ENCODE peak calls at places on chromosomes 13 and 19, in nine cellular contexts. Q, X, D, R, P, K, U, O and G are unnamed samples.

GRCh38 chr13:99307648-99308339 is 595 bp upstream of the GPR183 start:
- DNase-seq in Q (peak), X (peak), D (peak), R (no peak), P (no peak), K (no peak), U (no peak), O (no peak), G (peak)

GRCh38 chr13:104466016-104466415 is 1399.8 kb upstream of the SLC10A2 start:
- DNase-seq in Q (no peak), X (no peak), D (no peak), R (no peak), P (no peak), K (no peak), U (no peak), O (no peak), G (no peak)

GRCh38 chr19:14554382-14554812 is 17.5 kb downstream of the NDUFB7 start:
- DNase-seq in Q (no peak), X (no peak), D (no peak), R (peak), P (no peak), K (no peak), U (no peak), O (no peak), G (no peak)

GRCh38 chr19:4639531-4640246 is 373 bp downstream of the TNFAIP8L1 start:
- DNase-seq in Q (no peak), X (no peak), D (peak), R (no peak), P (peak), K (no peak), U (no peak), O (no peak), G (no peak)

GRCh38 chr13:42707003-42707402 is 74.4 kb upstream of the FAM216B start:
- DNase-seq in Q (no peak), X (peak), D (no peak), R (no peak), P (no peak), K (no peak), U (no peak), O (no peak), G (no peak)

GRCh38 chr13:91111476-91112190 is 235.9 kb upstream of the MIR17HG start:
- DNase-seq in Q (no peak), X (no peak), D (no peak), R (no peak), P (no peak), K (no peak), U (no peak), O (no peak), G (no peak)

GRCh38 chr13:24985102-24985501 is 110.8 kb upstream of the PABPC3 start:
- DNase-seq in Q (no peak), X (no peak), D (no peak), R (no peak), P (no peak), K (no peak), U (no peak), O (no peak), G (no peak)

GRCh38 chr19:42436006-42436405 is 6.7 kb downstream of the CXCL17 start:
- DNase-seq in Q (peak), X (no peak), D (no peak), R (no peak), P (no peak), K (peak), U (no peak), O (no peak), G (no peak)

GRCh38 chr19:2546128-2547032 is 70.5 kb downstream of the GADD45B start:
- DNase-seq in Q (peak), X (peak), D (peak), R (peak), P (peak), K (peak), U (no peak), O (no peak), G (no peak)

GRCh38 chr13:77874406-77874805 is 44.2 kb downstream of the EDNRB start:
- DNase-seq in Q (no peak), X (peak), D (no peak), R (no peak), P (no peak), K (no peak), U (no peak), O (no peak), G (no peak)

GRCh38 chr13:42812311-42812710 is 30.9 kb downstream of the FAM216B start:
- DNase-seq in Q (no peak), X (peak), D (no peak), R (no peak), P (no peak), K (no peak), U (no peak), O (no peak), G (no peak)

GRCh38 chr13:72889496-72889895 is 107.6 kb downstream of the PIBF1 start:
- DNase-seq in Q (no peak), X (no peak), D (no peak), R (no peak), P (no peak), K (no peak), U (no peak), O (no peak), G (no peak)

GRCh38 chr13:99968521-99969367 is 2.8 kb downstream of the ZIC5 start:
- DNase-seq in Q (no peak), X (peak), D (no peak), R (no peak), P (peak), K (no peak), U (peak), O (no peak), G (no peak)

GRCh38 chr19:29442094-29442493 is 83.7 kb upstream of the VSTM2B start:
- DNase-seq in Q (no peak), X (no peak), D (peak), R (no peak), P (no peak), K (no peak), U (no peak), O (no peak), G (no peak)

GRCh38 chr19:53158119-53158656 is 665 bp downstream of the ZNF347 start:
- DNase-seq in Q (peak), X (peak), D (peak), R (peak), P (peak), K (no peak), U (peak), O (peak), G (peak)

GRCh38 chr13:36297259-36297599 is 385 bp downstream of the CCDC169 start:
- DNase-seq in Q (no peak), X (peak), D (no peak), R (no peak), P (no peak), K (no peak), U (no peak), O (no peak), G (no peak)

GRCh38 chr13:110354715-110355473 is 47.8 kb downstream of the COL4A2 start:
- DNase-seq in Q (no peak), X (no peak), D (peak), R (no peak), P (no peak), K (no peak), U (no peak), O (peak), G (no peak)

GRCh38 chr19:46486358-46486757 is 9.3 kb downstream of the PNMA8B start:
- DNase-seq in Q (no peak), X (no peak), D (no peak), R (no peak), P (no peak), K (no peak), U (no peak), O (no peak), G (no peak)

GRCh38 chr19:4429266-4430200 is 27.1 kb downstream of the CHAF1A start:
- DNase-seq in Q (no peak), X (no peak), D (no peak), R (no peak), P (no peak), K (no peak), U (no peak), O (no peak), G (no peak)

GRCh38 chr13:51317262-51317661 is 22.2 kb upstream of the SERPINE3 start:
- DNase-seq in Q (no peak), X (peak), D (no peak), R (no peak), P (no peak), K (no peak), U (no peak), O (no peak), G (no peak)

GRCh38 chr13:43493496-43494000 is 293.2 kb downstream of the ENOX1 start:
- DNase-seq in Q (no peak), X (no peak), D (no peak), R (no peak), P (no peak), K (no peak), U (no peak), O (no peak), G (no peak)

GRCh38 chr13:91776650-91777193 is 378.3 kb downstream of the GPC5 start:
- DNase-seq in Q (no peak), X (no peak), D (no peak), R (no peak), P (no peak), K (no peak), U (no peak), O (no peak), G (no peak)

GRCh38 chr19:38303517-38304351 is at the start of gene C19orf33:
- DNase-seq in Q (peak), X (peak), D (peak), R (peak), P (no peak), K (no peak), U (no peak), O (no peak), G (no peak)

GRCh38 chr19:51441410-51442390 is 16.6 kb downstream of the SIGLEC8 start:
- DNase-seq in Q (no peak), X (no peak), D (peak), R (no peak), P (no peak), K (no peak), U (peak), O (peak), G (peak)

GRCh38 chr13:33717775-33718174 is 100.2 kb upstream of the RFC3 start:
- DNase-seq in Q (no peak), X (no peak), D (no peak), R (no peak), P (no peak), K (no peak), U (no peak), O (no peak), G (no peak)

GRCh38 chr19:10292206-10292788 is 2.5 kb downstream of the ICAM5 start:
- DNase-seq in Q (peak), X (peak), D (peak), R (peak), P (peak), K (peak), U (peak), O (peak), G (peak)

GRCh38 chr19:18205180-18205915 is 1.5 kb upstream of the RAB3A start:
- DNase-seq in Q (peak), X (peak), D (peak), R (peak), P (peak), K (peak), U (peak), O (peak), G (peak)

GRCh38 chr19:18204394-18205179 is 745 bp upstream of the RAB3A start:
- DNase-seq in Q (peak), X (no peak), D (no peak), R (no peak), P (peak), K (no peak), U (peak), O (no peak), G (peak)

GRCh38 chr19:18211683-18212082 is 7.8 kb upstream of the RAB3A start:
- DNase-seq in Q (no peak), X (no peak), D (no peak), R (no peak), P (no peak), K (no peak), U (no peak), O (no peak), G (no peak)

GRCh38 chr19:18206018-18206417 is 2.2 kb upstream of the RAB3A start:
- DNase-seq in Q (no peak), X (no peak), D (no peak), R (no peak), P (no peak), K (no peak), U (no peak), O (no peak), G (no peak)

DNA sequence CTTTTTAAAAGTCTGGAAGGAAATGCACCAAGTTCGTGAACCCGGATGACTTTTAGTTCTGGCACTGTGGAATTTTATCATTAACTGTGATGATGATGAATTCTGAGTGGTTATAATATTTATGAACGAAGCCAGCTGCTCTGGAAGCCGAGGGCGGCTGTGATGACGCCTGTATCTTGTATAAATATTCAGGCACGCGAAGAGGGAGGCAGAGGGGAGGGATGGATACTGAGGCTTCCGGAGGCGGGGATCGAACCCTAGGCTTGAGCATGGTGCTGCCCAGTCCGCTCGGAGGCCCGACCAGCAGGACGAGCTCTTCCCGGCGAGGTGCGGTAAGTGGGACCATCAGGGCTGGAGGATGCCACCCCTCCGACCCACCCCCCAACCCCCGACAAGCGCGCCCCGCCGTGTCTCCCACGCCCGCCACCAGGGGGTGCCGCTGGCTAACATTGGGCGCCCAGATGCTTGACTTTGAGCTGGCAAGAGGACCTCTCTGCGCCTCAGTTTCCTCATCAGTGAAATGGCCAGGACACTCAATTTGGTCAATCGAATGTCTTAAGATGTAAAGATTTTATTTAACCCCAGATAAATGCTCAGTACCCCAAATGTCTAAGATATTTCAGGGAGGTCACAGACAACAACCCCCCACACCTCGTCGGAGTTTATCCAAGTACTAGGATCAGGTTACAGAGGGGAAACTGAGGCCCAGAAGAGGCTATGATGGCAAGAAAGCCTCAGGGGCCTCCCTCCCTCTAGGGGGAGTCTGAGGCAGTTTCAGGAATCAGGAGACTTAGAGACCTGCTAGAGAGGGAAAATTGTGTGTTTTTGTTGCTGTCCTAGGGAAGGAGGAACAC is 4.5 kb upstream of the RAB3A start:
- DNase-seq in Q (no peak), X (no peak), D (no peak), R (no peak), P (peak), K (no peak), U (peak), O (peak), G (peak)
- TF ChIP-seq CTCF in Q (no peak), X (peak), D (no peak), R (no peak), P (peak), K (peak), U (peak), O (peak), G (peak)

GRCh38 chr13:94416454-94417080 is 62.9 kb downstream of the DCT start:
- DNase-seq in Q (no peak), X (no peak), D (no peak), R (no peak), P (no peak), K (no peak), U (peak), O (no peak), G (no peak)
- TF ChIP-seq CTCF in Q (no peak), X (peak), D (no peak), R (no peak), P (no peak), K (no peak), U (peak), O (no peak), G (no peak)

GRCh38 chr13:114044486-114044885 is 70.6 kb upstream of the C13orf46 start:
- DNase-seq in Q (no peak), X (peak), D (no peak), R (no peak), P (no peak), K (no peak), U (no peak), O (no peak), G (no peak)

GRCh38 chr13:114042066-114042815 is 68.4 kb upstream of the C13orf46 start:
- DNase-seq in Q (no peak), X (no peak), D (no peak), R (no peak), P (no peak), K (no peak), U (no peak), O (no peak), G (no peak)

GRCh38 chr13:114045113-114045735 is 71.3 kb upstream of the C13orf46 start:
- DNase-seq in Q (no peak), X (no peak), D (no peak), R (no peak), P (no peak), K (no peak), U (no peak), O (no peak), G (no peak)

GRCh38 chr13:114041493-114041892 is 67.6 kb upstream of the C13orf46 start:
- DNase-seq in Q (no peak), X (no peak), D (no peak), R (no peak), P (no peak), K (no peak), U (no peak), O (no peak), G (no peak)

GRCh38 chr13:114043421-114044053 is 69.7 kb upstream of the C13orf46 start:
- DNase-seq in Q (no peak), X (peak), D (peak), R (no peak), P (no peak), K (peak), U (peak), O (no peak), G (peak)
- TF ChIP-seq CTCF in Q (no peak), X (peak), D (no peak), R (no peak), P (no peak), K (no peak), U (no peak), O (peak), G (no peak)

GRCh38 chr13:31199849-31200635 is at the start of gene B3GLCT:
- DNase-seq in Q (peak), X (peak), D (peak), R (peak), P (peak), K (peak), U (peak), O (peak), G (peak)
- TF ChIP-seq CTCF in Q (peak), X (peak), D (no peak), R (no peak), P (no peak), K (peak), U (peak), O (peak), G (peak)

GRCh38 chr13:97911311-97912138 is 42.0 kb upstream of the IPO5 start:
- DNase-seq in Q (no peak), X (peak), D (no peak), R (no peak), P (no peak), K (no peak), U (peak), O (peak), G (peak)
- TF ChIP-seq CTCF in Q (no peak), X (peak), D (no peak), R (no peak), P (peak), K (no peak), U (peak), O (peak), G (peak)

GRCh38 chr13:80072231-80072630 is 268.7 kb downstream of the SPRY2 start:
- DNase-seq in Q (no peak), X (no peak), D (no peak), R (no peak), P (no peak), K (no peak), U (no peak), O (no peak), G (no peak)

GRCh38 chr13:80074143-80074752 is 266.7 kb downstream of the SPRY2 start:
- DNase-seq in Q (no peak), X (no peak), D (no peak), R (no peak), P (peak), K (no peak), U (no peak), O (no peak), G (no peak)

GRCh38 chr13:80074811-80075210 is 266.1 kb downstream of the SPRY2 start:
- DNase-seq in Q (no peak), X (no peak), D (no peak), R (no peak), P (no peak), K (no peak), U (no peak), O (no peak), G (no peak)

GRCh38 chr13:80070024-80070703 is 270.8 kb downstream of the SPRY2 start:
- DNase-seq in Q (no peak), X (no peak), D (no peak), R (no peak), P (no peak), K (no peak), U (no peak), O (no peak), G (no peak)

DNA sequence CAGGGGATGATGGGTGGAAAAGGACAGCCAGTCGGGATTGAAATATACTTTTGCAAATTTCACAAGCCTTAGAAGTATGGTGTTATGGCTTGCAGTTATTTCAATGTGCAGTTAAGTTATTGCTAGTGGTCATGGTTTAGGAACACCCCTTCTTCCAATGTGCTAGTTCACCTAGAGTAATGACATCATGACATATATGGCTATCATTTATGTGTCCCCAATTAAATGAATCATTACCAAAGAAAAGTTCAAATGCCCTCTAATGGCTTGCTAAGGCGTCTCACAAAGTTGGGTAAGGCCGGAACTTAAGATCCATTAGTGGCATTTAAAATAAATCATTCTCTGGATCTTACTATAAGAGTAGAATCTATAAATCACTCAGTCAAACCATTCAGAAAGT is 271.6 kb downstream of the SPRY2 start:
- DNase-seq in Q (no peak), X (no peak), D (no peak), R (no peak), P (no peak), K (no peak), U (no peak), O (no peak), G (no peak)
- TF ChIP-seq CTCF in Q (no peak), X (no peak), D (no peak), R (no peak), P (no peak), K (no peak), U (no peak), O (no peak), G (no peak)

DNA sequence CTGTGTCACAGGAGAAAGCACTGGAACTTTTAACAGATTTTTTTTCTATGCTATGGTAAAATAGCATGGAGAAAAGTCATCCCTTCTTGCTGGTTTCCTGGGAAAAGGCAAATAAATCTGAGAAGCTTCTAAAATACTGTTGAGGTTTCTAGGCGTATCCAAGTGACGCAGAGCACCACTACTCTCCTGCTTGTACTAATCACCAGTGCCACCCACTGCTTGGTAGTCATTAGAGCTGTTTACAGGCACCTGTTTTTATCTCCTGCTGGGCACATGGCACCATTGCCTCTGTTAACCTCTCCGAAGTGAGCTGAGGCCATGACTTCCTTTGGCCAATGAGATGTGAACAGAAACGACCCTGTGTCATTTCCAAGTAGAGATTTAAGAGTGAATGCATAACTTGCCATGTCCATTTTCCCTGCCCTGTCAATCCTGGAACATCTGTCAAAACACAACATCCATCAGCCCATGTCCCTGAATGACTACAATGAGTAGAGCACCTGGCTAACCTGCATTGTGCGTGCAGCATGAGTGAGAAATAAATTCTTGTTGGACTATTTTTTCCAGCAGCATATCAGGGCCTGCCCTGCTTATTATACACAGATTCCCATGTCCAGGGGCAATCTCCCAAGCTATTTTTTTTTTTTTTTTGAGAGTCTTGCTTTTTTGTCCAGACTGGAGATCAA is 17.3 kb upstream of the OXGR1 start:
- DNase-seq in Q (no peak), X (no peak), D (no peak), R (no peak), P (peak), K (no peak), U (no peak), O (no peak), G (no peak)
- TF ChIP-seq CTCF in Q (no peak), X (no peak), D (no peak), R (no peak), P (no peak), K (no peak), U (no peak), O (no peak), G (no peak)

GRCh38 chr19:15587663-15588062 is 27.4 kb upstream of the CYP4F8 start:
- DNase-seq in Q (peak), X (no peak), D (peak), R (no peak), P (peak), K (no peak), U (no peak), O (no peak), G (no peak)
- TF ChIP-seq CTCF in Q (no peak), X (no peak), D (no peak), R (no peak), P (no peak), K (no peak), U (no peak), O (no peak), G (no peak)

GRCh38 chr19:55058781-55059610 is 4.0 kb downstream of the RDH13 start:
- DNase-seq in Q (no peak), X (no peak), D (no peak), R (no peak), P (no peak), K (no peak), U (no peak), O (no peak), G (no peak)
- TF ChIP-seq CTCF in Q (no peak), X (no peak), D (no peak), R (no peak), P (no peak), K (no peak), U (no peak), O (no peak), G (no peak)